ENCODE peak calls at places on chromosomes 13 and 19, in six cellular contexts. A, V, I, L, B and T are unnamed samples.

GRCh38 chr13:30581582-30581981 is 36.1 kb upstream of the USPL1 start:
- DNase-seq in A (no peak), V (no peak), I (no peak), L (peak), B (no peak), T (no peak)

GRCh38 chr19:49395581-49396407 is 7.7 kb downstream of the KASH5 start:
- DNase-seq in A (no peak), V (no peak), I (no peak), L (no peak), B (no peak), T (no peak)

GRCh38 chr19:17052439-17052838 is 22.8 kb downstream of the HAUS8 start:
- DNase-seq in A (peak), V (peak), I (no peak), L (peak), B (peak), T (no peak)

GRCh38 chr19:11597202-11598102 is at the start of gene ZNF627:
- DNase-seq in A (peak), V (peak), I (peak), L (peak), B (peak), T (peak)

GRCh38 chr19:15025237-15025636 is 24.0 kb upstream of the CASP14 start:
- DNase-seq in A (no peak), V (no peak), I (no peak), L (no peak), B (no peak), T (no peak)

GRCh38 chr13:60572003-60572792 is 175.2 kb downstream of the TDRD3 start:
- DNase-seq in A (no peak), V (peak), I (no peak), L (peak), B (no peak), T (no peak)

GRCh38 chr13:103044054-103044453 is 22.2 kb downstream of the SLC10A2 start:
- DNase-seq in A (no peak), V (no peak), I (no peak), L (no peak), B (no peak), T (no peak)

GRCh38 chr13:39893808-39894207 is 238.3 kb downstream of the COG6 start:
- DNase-seq in A (no peak), V (no peak), I (no peak), L (no peak), B (no peak), T (no peak)

GRCh38 chr19:12092065-12092867 is 27.7 kb downstream of the ZNF844 start:
- DNase-seq in A (peak), V (peak), I (peak), L (peak), B (peak), T (no peak)

GRCh38 chr13:64782459-64782858 is 2447.7 kb downstream of the PCDH9 start:
- DNase-seq in A (no peak), V (no peak), I (no peak), L (no peak), B (no peak), T (no peak)

GRCh38 chr19:56831279-56831678 is 9.2 kb downstream of the PEG3 start:
- DNase-seq in A (no peak), V (no peak), I (no peak), L (no peak), B (no peak), T (no peak)

GRCh38 chr13:102571075-102571474 is 25.7 kb upstream of the TPP2 start:
- DNase-seq in A (no peak), V (no peak), I (no peak), L (no peak), B (no peak), T (no peak)

GRCh38 chr19:13208131-13208963 is 58.1 kb downstream of the IER2 start:
- DNase-seq in A (no peak), V (peak), I (peak), L (peak), B (peak), T (no peak)

GRCh38 chr19:725461-726089 is 16.8 kb downstream of the PALM start:
- DNase-seq in A (no peak), V (no peak), I (no peak), L (no peak), B (no peak), T (no peak)

GRCh38 chr19:54029930-54030490 is 33.7 kb downstream of the VSTM1 start:
- DNase-seq in A (no peak), V (peak), I (peak), L (peak), B (peak), T (no peak)

GRCh38 chr19:2332341-2333026 is 4.0 kb downstream of the SPPL2B start:
- DNase-seq in A (no peak), V (no peak), I (peak), L (no peak), B (no peak), T (no peak)

GRCh38 chr13:84137292-84137691 is 255.0 kb upstream of the SLITRK1 start:
- DNase-seq in A (no peak), V (peak), I (peak), L (peak), B (peak), T (no peak)

GRCh38 chr19:10553943-10554381 is 10.3 kb downstream of the ATG4D start:
- DNase-seq in A (no peak), V (no peak), I (peak), L (no peak), B (peak), T (no peak)

GRCh38 chr19:46471778-46472543 is 598 bp upstream of the PNMA8A start:
- DNase-seq in A (no peak), V (no peak), I (no peak), L (no peak), B (no peak), T (peak)

GRCh38 chr13:45749026-45749759 is 47.1 kb downstream of the CBY2 start:
- DNase-seq in A (no peak), V (no peak), I (no peak), L (no peak), B (no peak), T (no peak)

GRCh38 chr13:98416408-98416807 is 160.5 kb downstream of the STK24 start:
- DNase-seq in A (peak), V (no peak), I (no peak), L (no peak), B (no peak), T (no peak)

GRCh38 chr19:51327066-51327985 is 14.6 kb downstream of the VSIG10L start:
- DNase-seq in A (no peak), V (peak), I (peak), L (no peak), B (peak), T (no peak)

GRCh38 chr13:102012299-102013293 is 389.3 kb downstream of the FGF14 start:
- DNase-seq in A (no peak), V (no peak), I (no peak), L (no peak), B (no peak), T (no peak)

GRCh38 chr19:7197760-7198696 is 96.2 kb downstream of the INSR start:
- DNase-seq in A (peak), V (peak), I (peak), L (peak), B (peak), T (no peak)

GRCh38 chr13:77409412-77409811 is 82.5 kb upstream of the MYCBP2 start:
- DNase-seq in A (no peak), V (no peak), I (no peak), L (peak), B (no peak), T (no peak)

GRCh38 chr13:79831556-79831955 is 350.6 kb downstream of the NDFIP2 start:
- DNase-seq in A (no peak), V (no peak), I (no peak), L (no peak), B (no peak), T (no peak)

GRCh38 chr13:53255795-53256194 is 227.2 kb downstream of the OLFM4 start:
- DNase-seq in A (no peak), V (no peak), I (no peak), L (no peak), B (no peak), T (no peak)

GRCh38 chr13:101265934-101266333 is 150.4 kb downstream of the NALCN start:
- DNase-seq in A (no peak), V (no peak), I (no peak), L (peak), B (no peak), T (no peak)

GRCh38 chr19:16496613-16496983 is 404 bp downstream of the C19orf44 start:
- DNase-seq in A (no peak), V (no peak), I (peak), L (peak), B (no peak), T (no peak)

GRCh38 chr13:41788552-41788951 is 172.4 kb downstream of the VWA8 start:
- DNase-seq in A (no peak), V (no peak), I (no peak), L (no peak), B (no peak), T (no peak)

GRCh38 chr19:17757125-17757524 is 5.8 kb downstream of the FCHO1 start:
- DNase-seq in A (no peak), V (peak), I (no peak), L (peak), B (no peak), T (no peak)